ENCODE peak calls at places on chromosomes 6 and 20, in seven cellular contexts. Q is GM12865, G is Peyer's patch, N is ovary, S is esophagus squamous epithelium, Z is PC-3, K is left ventricle myocardium inferior. T is an unnamed sample.

GRCh38 chr6:155311076-155311475 is 3.2 kb downstream of the TFB1M start:
- DNase-seq in G (no peak), S (no peak), Z (no peak), K (no peak), N (no peak), Q (no peak), T (no peak)

GRCh38 chr20:57716202-57716601 is 6.4 kb upstream of the PMEPA1 start:
- DNase-seq in K (no peak), S (no peak), G (no peak), N (no peak), Q (no peak), Z (peak), T (no peak)

GRCh38 chr6:123316733-123317323 is 319.9 kb downstream of the TRDN start:
- DNase-seq in N (no peak), K (no peak), S (no peak), G (no peak), Z (peak), Q (peak), T (no peak)

GRCh38 chr20:31835977-31836852 is 9.2 kb downstream of the FOXS1 start:
- DNase-seq in K (peak), Q (peak), S (no peak), G (peak), N (peak), Z (peak), T (peak)

GRCh38 chr20:22106308-22106938 is 401.0 kb downstream of the PAX1 start:
- DNase-seq in Q (no peak), K (no peak), N (no peak), G (no peak), S (no peak), Z (peak), T (no peak)

GRCh38 chr6:1372690-1373089 is 16.7 kb upstream of the FOXF2 start:
- DNase-seq in Q (no peak), Z (no peak), S (no peak), N (no peak), G (no peak), K (no peak), T (no peak)

GRCh38 chr20:44034451-44034850 is 119.8 kb downstream of the TOX2 start:
- DNase-seq in Q (no peak), K (no peak), Z (no peak), N (no peak), G (no peak), S (no peak), T (no peak)

GRCh38 chr20:53748176-53748575 is 154.5 kb upstream of the ZNF217 start:
- DNase-seq in S (no peak), Z (peak), Q (no peak), K (no peak), G (no peak), N (no peak), T (no peak)

GRCh38 chr20:37413354-37413753 is 67.4 kb downstream of the SRC start:
- DNase-seq in Z (no peak), K (no peak), S (no peak), G (no peak), Q (no peak), N (no peak), T (no peak)

GRCh38 chr6:149846321-149846720 is 17.8 kb downstream of the LRP11 start:
- DNase-seq in Z (peak), Q (no peak), G (no peak), N (no peak), K (no peak), S (no peak), T (no peak)

GRCh38 chr6:1310628-1311399 is 1.1 kb upstream of the FOXQ1 start:
- DNase-seq in G (no peak), N (no peak), S (no peak), Z (peak), Q (no peak), K (no peak), T (no peak)

GRCh38 chr20:62258499-62259293 is 20.4 kb downstream of the OSBPL2 start:
- DNase-seq in S (no peak), G (no peak), K (no peak), N (no peak), Z (peak), Q (no peak), T (no peak)

GRCh38 chr6:44045672-44046015 is 81.6 kb downstream of the MRPL14 start:
- DNase-seq in Z (no peak), N (no peak), G (no peak), K (peak), S (no peak), Q (no peak), T (no peak)

GRCh38 chr6:148851683-148852556 is 105.1 kb downstream of the UST start:
- DNase-seq in Z (no peak), G (no peak), N (no peak), S (no peak), K (no peak), Q (no peak), T (no peak)

GRCh38 chr6:126170875-126171489 is 168.9 kb upstream of the CENPW start:
- DNase-seq in G (no peak), N (no peak), Q (peak), K (no peak), S (no peak), Z (peak), T (no peak)

GRCh38 chr20:60407011-60407771 is 449.0 kb downstream of the CDH26 start:
- DNase-seq in K (no peak), Q (no peak), S (no peak), N (no peak), G (no peak), Z (no peak), T (no peak)

GRCh38 chr20:60407938-60408337 is 449.7 kb downstream of the CDH26 start:
- DNase-seq in Z (no peak), Q (no peak), N (no peak), K (no peak), S (no peak), G (no peak), T (no peak)

GRCh38 chr20:60402209-60403058 is 444.2 kb downstream of the CDH26 start:
- DNase-seq in Z (no peak), Q (no peak), G (no peak), K (no peak), S (no peak), N (no peak), T (no peak)

GRCh38 chr20:60400567-60400966 is 442.3 kb downstream of the CDH26 start:
- DNase-seq in G (no peak), Q (no peak), S (no peak), Z (no peak), K (no peak), N (no peak), T (no peak)

DNA sequence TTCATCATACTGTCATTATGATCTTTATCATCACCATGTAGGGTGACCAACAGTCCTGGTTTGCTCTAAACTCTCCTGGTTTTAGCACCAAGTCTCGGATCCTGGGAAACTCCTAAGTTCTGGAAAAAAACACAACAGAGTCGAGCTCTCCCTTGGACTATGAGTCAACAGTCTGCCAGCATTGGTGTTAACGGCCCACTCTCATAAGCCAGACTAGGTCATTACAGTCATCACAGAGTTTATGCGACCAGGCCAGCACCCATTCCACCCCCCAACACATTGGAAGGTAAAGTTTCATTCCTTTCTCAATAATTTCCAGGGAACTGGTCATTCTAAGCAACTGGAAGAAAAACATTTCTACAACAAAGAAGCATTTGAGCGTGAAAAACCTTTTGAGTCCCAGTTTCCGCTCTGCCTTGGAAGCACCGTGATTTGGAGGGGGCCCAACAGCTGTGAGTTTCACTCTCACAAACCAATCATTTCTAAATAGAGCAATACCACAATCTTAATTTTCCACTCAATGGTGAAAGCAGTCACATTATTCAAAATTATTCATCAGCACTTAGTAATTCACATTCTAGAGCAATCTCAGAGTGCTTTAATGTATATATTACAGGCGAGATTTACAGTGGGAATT is 445.0 kb downstream of the CDH26 start:
- DNase-seq in N (no peak), Z (no peak), G (no peak), K (no peak), S (no peak), Q (no peak), T (no peak)
- TF ChIP-seq CTCF in N (no peak), Z (no peak), G (no peak), K (no peak), S (no peak), Q (no peak), T (no peak)

DNA sequence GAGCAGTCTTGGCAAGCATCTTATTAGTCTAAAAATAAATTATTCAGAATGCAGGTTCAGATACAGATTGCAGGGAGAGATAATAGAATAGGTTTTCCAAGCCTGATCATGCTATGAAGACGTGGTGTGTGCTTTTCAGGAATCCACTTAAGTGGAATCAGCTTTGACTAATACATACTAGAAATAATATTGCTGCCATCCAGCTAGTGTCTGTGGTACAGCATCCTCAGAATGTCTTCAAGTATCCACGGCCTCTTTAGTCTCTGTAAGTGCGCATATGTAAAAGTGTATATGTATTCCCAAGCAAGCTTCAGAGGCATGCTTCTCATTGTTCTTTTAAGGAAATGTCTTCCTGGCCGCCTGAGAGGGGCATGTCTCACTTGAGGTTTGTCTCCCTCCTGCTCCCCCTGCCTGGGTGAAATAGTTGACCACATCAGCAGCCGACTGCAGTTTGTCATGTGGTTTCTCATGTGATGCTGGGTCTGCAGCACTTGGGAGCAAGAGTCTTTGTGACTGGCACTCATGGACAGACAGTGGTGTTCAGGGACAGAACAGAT is 150.9 kb downstream of the PRL start:
- DNase-seq in N (no peak), S (no peak), G (no peak), K (no peak), Z (no peak), Q (no peak), T (no peak)
- TF ChIP-seq CTCF in N (no peak), S (peak), G (no peak), K (peak), Z (no peak), Q (no peak), T (no peak)

DNA sequence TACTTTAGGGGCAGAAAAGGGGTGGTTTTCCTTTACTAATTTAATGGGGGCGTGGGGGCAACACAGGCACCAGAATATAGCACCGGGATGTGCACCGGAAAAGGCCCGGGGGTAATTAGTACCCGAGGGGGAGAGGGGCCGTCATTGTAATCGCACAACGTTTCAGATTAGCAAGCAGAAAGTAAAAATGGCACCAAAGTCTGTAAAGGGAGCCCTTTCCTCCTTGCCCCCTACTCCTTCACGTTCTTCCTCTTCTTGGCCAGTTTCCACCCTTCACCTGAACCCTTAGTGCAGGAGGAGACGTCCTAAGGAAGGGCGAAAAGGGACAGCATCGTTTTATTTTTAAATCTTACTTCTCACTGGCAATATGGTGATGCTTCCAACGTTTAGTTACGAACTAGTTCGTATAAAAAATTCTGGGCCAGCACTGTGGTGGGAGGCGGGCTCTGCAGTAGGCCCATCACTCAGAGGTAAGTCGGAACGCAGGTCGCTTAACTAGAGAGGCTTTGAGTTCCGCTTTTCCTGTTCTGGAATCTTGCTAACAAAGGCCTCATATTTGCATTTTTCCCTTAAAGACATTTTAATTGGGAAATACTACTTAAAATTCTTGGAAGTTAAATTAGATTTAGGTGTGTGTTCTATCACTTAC is 784 bp upstream of the CEP85L start:
- DNase-seq in K (no peak), Z (no peak), Q (no peak), N (no peak), G (no peak), S (no peak), T (no peak)
- TF ChIP-seq CTCF in K (no peak), Z (no peak), Q (no peak), N (no peak), G (no peak), S (no peak), T (no peak)

GRCh38 chr20:63706027-63706695 is 1.6 kb downstream of the ARFRP1 start:
- DNase-seq in N (no peak), Z (no peak), Q (peak), G (no peak), S (no peak), K (no peak), T (no peak)

GRCh38 chr20:63707558-63708300 is at the start of the genes ARFRP1 and ZGPAT:
- DNase-seq in N (peak), Q (peak), K (peak), G (peak), S (no peak), Z (peak), T (peak)

GRCh38 chr20:63708301-63709148 is 686 bp downstream of the ZGPAT start:
- DNase-seq in Z (no peak), K (no peak), Q (peak), S (no peak), N (peak), G (no peak), T (no peak)

GRCh38 chr20:63705232-63706026 is 2.3 kb downstream of the ARFRP1 start:
- DNase-seq in S (no peak), Q (no peak), G (no peak), N (no peak), K (no peak), Z (no peak), T (no peak)

GRCh38 chr20:63706852-63707557 is 771 bp downstream of the ARFRP1 start:
- DNase-seq in S (no peak), G (peak), N (peak), K (no peak), Q (peak), Z (peak), T (peak)
- TF ChIP-seq CTCF in S (peak), G (peak), N (no peak), K (no peak), Q (peak), Z (peak), T (peak)

GRCh38 chr6:132218063-132218696 is 183.1 kb downstream of the MOXD1 start:
- DNase-seq in S (no peak), N (no peak), Q (peak), K (no peak), Z (peak), G (no peak), T (no peak)
- TF ChIP-seq CTCF in S (peak), N (peak), Q (peak), K (peak), Z (peak), G (peak), T (no peak)

GRCh38 chr6:118651282-118652050 is at the start of gene CEP85L:
- DNase-seq in N (peak), Q (peak), Z (peak), K (peak), G (peak), S (peak), T (peak)
- TF ChIP-seq CTCF in N (peak), Q (no peak), Z (no peak), K (no peak), G (no peak), S (no peak), T (no peak)

GRCh38 chr20:6819599-6819998 is 52.1 kb downstream of the BMP2 start:
- DNase-seq in G (no peak), Z (peak), K (no peak), N (no peak), S (no peak), Q (no peak), T (no peak)
- TF ChIP-seq CTCF in G (peak), Z (peak), K (no peak), N (no peak), S (no peak), Q (no peak), T (no peak)